ENCODE peak calls at places on chromosomes 12 and 14, in nine cellular contexts. I, R, L, Q, Y, V, O, U and B are unnamed samples.

GRCh38 chr12:88471641-88472040 is 108.6 kb downstream of the KITLG start:
- DNase-seq in I (no peak), R (no peak), L (no peak), Q (no peak), Y (peak), V (peak), O (no peak), U (no peak), B (no peak)

GRCh38 chr14:71833476-71833875 is 98.8 kb upstream of the RGS6 start:
- DNase-seq in I (no peak), R (no peak), L (no peak), Q (no peak), Y (no peak), V (no peak), O (no peak), U (no peak), B (no peak)

GRCh38 chr14:31992051-31992450 is 85.1 kb upstream of the ARHGAP5 start:
- DNase-seq in I (no peak), R (no peak), L (no peak), Q (no peak), Y (peak), V (peak), O (no peak), U (no peak), B (no peak)

GRCh38 chr14:32702571-32702970 is 236.1 kb upstream of the NPAS3 start:
- DNase-seq in I (no peak), R (no peak), L (peak), Q (no peak), Y (no peak), V (no peak), O (no peak), U (peak), B (no peak)

GRCh38 chr12:76259660-76260389 is 88.4 kb downstream of the BBS10 start:
- DNase-seq in I (no peak), R (no peak), L (no peak), Q (no peak), Y (peak), V (peak), O (no peak), U (no peak), B (no peak)

GRCh38 chr12:92538970-92539749 is 163.6 kb upstream of the PLEKHG7 start:
- DNase-seq in I (no peak), R (no peak), L (no peak), Q (no peak), Y (peak), V (peak), O (no peak), U (no peak), B (no peak)

GRCh38 chr12:94640134-94640928 is 10.0 kb downstream of the TMCC3 start:
- DNase-seq in I (no peak), R (no peak), L (no peak), Q (no peak), Y (peak), V (peak), O (no peak), U (no peak), B (no peak)

GRCh38 chr12:90622431-90622830 is 332.5 kb downstream of the CCER1 start:
- DNase-seq in I (no peak), R (no peak), L (no peak), Q (no peak), Y (no peak), V (peak), O (no peak), U (no peak), B (no peak)

GRCh38 chr12:1272132-1272531 is 281.1 kb downstream of the ERC1 start:
- DNase-seq in I (no peak), R (no peak), L (no peak), Q (no peak), Y (peak), V (no peak), O (no peak), U (no peak), B (no peak)

GRCh38 chr12:114920828-114921579 is 237.0 kb upstream of the TBX3 start:
- DNase-seq in I (no peak), R (no peak), L (no peak), Q (no peak), Y (peak), V (no peak), O (no peak), U (no peak), B (no peak)